ENCODE peak calls at places on chromosomes 2 and 18, in four cellular contexts. L, E, U and M are unnamed samples.

GRCh38 chr2:20040489-20041172 is 10.8 kb downstream of the LAPTM4A start:
- DNase-seq in L (no peak), E (no peak), U (no peak), M (no peak)

GRCh38 chr2:159199751-159200465 is 86.6 kb downstream of the WDSUB1 start:
- DNase-seq in E (no peak), L (no peak), U (no peak), M (no peak)

GRCh38 chr18:12443631-12444030 is 35.9 kb downstream of the PRELID3A start:
- DNase-seq in E (no peak), U (no peak), L (no peak), M (no peak)

GRCh38 chr18:32470136-32470712 is 458 bp downstream of the GAREM1 start:
- DNase-seq in U (peak; percentile 41), L (no peak), E (peak; percentile 63), M (no peak)

GRCh38 chr2:3183766-3184165 is 193.9 kb downstream of the EIPR1 start:
- DNase-seq in L (no peak), U (no peak), E (peak; percentile 24), M (no peak)

GRCh38 chr2:196239622-196240587 is 68.5 kb upstream of the STK17B start:
- DNase-seq in L (peak; percentile 61), U (peak; percentile 29), E (peak; percentile 88), M (peak; percentile 74)

GRCh38 chr18:26919656-26920055 is 54.1 kb upstream of the AQP4 start:
- DNase-seq in L (no peak), E (no peak), U (no peak), M (no peak)

GRCh38 chr2:72325592-72326422 is 178.1 kb upstream of the CYP26B1 start:
- DNase-seq in U (peak; percentile 10), E (no peak), L (no peak), M (no peak)

GRCh38 chr2:26696352-26696816 is 3.9 kb downstream of the KCNK3 start:
- DNase-seq in L (no peak), E (no peak), U (peak; percentile 96), M (peak; percentile 18)

GRCh38 chr2:171712051-171712450 is 24.8 kb downstream of the DYNC1I2 start:
- DNase-seq in U (no peak), L (no peak), E (no peak), M (no peak)

GRCh38 chr2:148981350-148981749 is 57.1 kb upstream of the LYPD6B start:
- DNase-seq in L (no peak), E (no peak), U (no peak), M (no peak)

GRCh38 chr2:88540346-88540745 is 86.9 kb downstream of the EIF2AK3 start:
- DNase-seq in U (no peak), L (no peak), E (no peak), M (no peak)

GRCh38 chr18:63882333-63883141 is 5.0 kb upstream of the SERPINB2 start:
- DNase-seq in U (peak; percentile 85), E (no peak), L (no peak), M (no peak)

GRCh38 chr2:98454073-98454472 is 9.4 kb downstream of the INPP4A start:
- DNase-seq in U (no peak), L (no peak), E (no peak), M (no peak)

GRCh38 chr2:201008000-201008829 is 44.8 kb upstream of the ORC2 start:
- DNase-seq in L (no peak), E (no peak), U (no peak), M (no peak)

GRCh38 chr2:4358855-4359254 is 655.5 kb downstream of the DCDC2C start:
- DNase-seq in E (no peak), L (no peak), U (no peak), M (no peak)

GRCh38 chr18:55038162-55038561 is 78.9 kb upstream of the CCDC68 start:
- DNase-seq in E (no peak), U (no peak), L (no peak), M (no peak)

GRCh38 chr2:180255981-180256380 is 248.9 kb upstream of the CWC22 start:
- DNase-seq in L (no peak), U (no peak), E (no peak), M (no peak)